ENCODE peak calls at places on chromosomes 5 and 9, in four cellular contexts. K, D, H and I are unnamed samples.

GRCh38 chr9:129382281-129383004 is 204.4 kb upstream of the IER5L start:
- DNase-seq in D (no peak), H (no peak), K (no peak), I (no peak)

GRCh38 chr5:120446068-120446492 is 18.0 kb upstream of the PRR16 start:
- DNase-seq in H (no peak), K (no peak), D (no peak), I (no peak)

GRCh38 chr5:128202320-128202719 is 118.8 kb downstream of the SLC12A2 start:
- DNase-seq in D (no peak), H (no peak), K (no peak), I (no peak)

GRCh38 chr5:177445052-177446016 is 1.3 kb upstream of the PRR7 start:
- DNase-seq in H (no peak), K (peak), D (no peak), I (no peak)

GRCh38 chr5:113451797-113452196 is 17.0 kb upstream of the TSSK1B start:
- DNase-seq in H (no peak), K (no peak), D (no peak), I (no peak)

GRCh38 chr9:22005700-22006605 is 3.2 kb downstream of the CDKN2B start:
- DNase-seq in K (peak), D (no peak), H (peak), I (peak)

GRCh38 chr5:115995351-115995750 is 33.1 kb downstream of the LVRN start:
- DNase-seq in H (no peak), D (no peak), K (no peak), I (no peak)

GRCh38 chr9:91187965-91188344 is 173.8 kb downstream of the AUH start:
- DNase-seq in K (no peak), D (peak), H (no peak), I (no peak)

GRCh38 chr9:111966851-111967250 is 70.2 kb downstream of the UGCG start:
- DNase-seq in K (no peak), D (no peak), H (no peak), I (no peak)

GRCh38 chr9:129177443-129177790 is 644 bp downstream of the IER5L start:
- DNase-seq in D (no peak), K (no peak), H (no peak), I (peak)

GRCh38 chr9:75803130-75803529 is 87.3 kb upstream of the PCSK5 start:
- DNase-seq in H (no peak), K (no peak), D (no peak), I (no peak)

GRCh38 chr5:160635046-160635445 is 213.4 kb downstream of the PTTG1 start:
- DNase-seq in D (no peak), H (no peak), K (no peak), I (no peak)

GRCh38 chr9:3903273-3903672 is 377.5 kb upstream of the RFX3 start:
- DNase-seq in D (no peak), H (no peak), K (no peak), I (no peak)

GRCh38 chr5:115435065-115435775 is 109.4 kb downstream of the FEM1C start:
- DNase-seq in H (no peak), K (no peak), D (no peak), I (no peak)

GRCh38 chr9:33155393-33155792 is 11.7 kb downstream of the B4GALT1 start:
- DNase-seq in H (no peak), D (no peak), K (no peak), I (no peak)

GRCh38 chr5:73339165-73339564 is 109.4 kb downstream of the FOXD1 start:
- DNase-seq in K (no peak), H (no peak), D (no peak), I (no peak)

GRCh38 chr5:78985407-78986223 is 505 bp upstream of the ARSB start:
- DNase-seq in K (peak), H (no peak), D (peak), I (no peak)

GRCh38 chr5:101160002-101160401 is 256.9 kb upstream of the ST8SIA4 start:
- DNase-seq in K (no peak), D (no peak), H (no peak), I (no peak)

GRCh38 chr9:87556821-87557220 is 59.2 kb downstream of the DAPK1 start:
- DNase-seq in K (peak), H (peak), D (no peak), I (no peak)

GRCh38 chr5:41722359-41722950 is 147.8 kb downstream of the OXCT1 start:
- DNase-seq in D (no peak), H (no peak), K (no peak), I (no peak)

GRCh38 chr5:102682102-102682647 is 72.9 kb upstream of the PAM start:
- DNase-seq in D (no peak), K (no peak), H (no peak), I (no peak)

GRCh38 chr9:93968451-93969327 is 13.5 kb upstream of the BARX1 start:
- DNase-seq in D (no peak), H (no peak), K (no peak), I (no peak)

GRCh38 chr9:135440620-135441019 is 39.0 kb upstream of the PPP1R26 start:
- DNase-seq in K (no peak), D (no peak), H (no peak), I (no peak)

GRCh38 chr5:52469420-52469819 is 318.3 kb upstream of the ITGA1 start:
- DNase-seq in D (no peak), H (no peak), K (no peak), I (no peak)

GRCh38 chr9:126827227-126827626 is 22.4 kb downstream of the ZBTB43 start:
- DNase-seq in K (no peak), H (no peak), D (no peak), I (no peak)

GRCh38 chr9:130939405-130939941 is 426 bp upstream of the FIBCD1 start:
- DNase-seq in H (no peak), K (no peak), D (no peak), I (no peak)

GRCh38 chr9:130938184-130938651 is 829 bp downstream of the FIBCD1 start:
- DNase-seq in H (no peak), K (no peak), D (no peak), I (no peak)

GRCh38 chr9:130940023-130940549 is 1.0 kb upstream of the FIBCD1 start:
- DNase-seq in H (no peak), D (no peak), K (no peak), I (no peak)

GRCh38 chr9:130937146-130938076 is 1.6 kb downstream of the FIBCD1 start:
- DNase-seq in H (no peak), D (no peak), K (no peak), I (no peak)

GRCh38 chr9:130938652-130939404 is at the start of gene FIBCD1:
- DNase-seq in K (peak), D (no peak), H (no peak), I (peak)
- TF ChIP-seq CTCF in K (peak), D (no peak), H (peak), I (peak)

DNA sequence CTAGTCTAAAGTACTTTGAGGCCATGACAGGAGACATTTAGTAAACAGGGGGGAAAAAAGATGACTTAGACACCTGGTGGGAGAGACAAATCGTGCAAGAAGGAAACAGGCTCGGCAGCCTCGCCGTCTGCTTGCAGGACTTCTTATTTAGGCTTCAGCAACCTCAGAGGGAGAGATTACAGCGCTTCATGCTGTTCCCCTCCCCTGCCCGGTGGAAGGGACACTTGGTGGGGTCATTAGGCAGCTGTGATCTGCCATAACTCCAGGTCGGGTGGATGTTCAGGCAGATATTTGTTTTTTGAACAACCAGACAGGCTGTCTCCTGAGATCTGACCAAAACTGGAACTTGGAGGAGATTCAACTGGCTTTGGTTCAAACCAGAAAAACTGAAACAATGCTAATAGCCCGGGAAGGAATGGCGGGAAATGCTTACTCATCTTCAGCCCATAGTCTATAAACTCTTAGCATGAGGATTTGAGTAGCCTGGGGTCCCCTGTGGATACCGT is 38.1 kb upstream of the CD180 start:
- DNase-seq in K (no peak), H (no peak), D (peak), I (no peak)
- TF ChIP-seq CTCF in K (no peak), H (no peak), D (no peak), I (no peak)

GRCh38 chr9:69811329-69811989 is 9.2 kb upstream of the CFAP95 start:
- DNase-seq in D (no peak), H (no peak), K (no peak), I (no peak)

GRCh38 chr9:69805962-69806633 is 14.5 kb upstream of the CFAP95 start:
- DNase-seq in D (no peak), K (no peak), H (no peak), I (no peak)

GRCh38 chr9:69806642-69807041 is 14.0 kb upstream of the CFAP95 start:
- DNase-seq in H (no peak), D (no peak), K (no peak), I (no peak)

GRCh38 chr9:69812068-69813000 is 8.3 kb upstream of the CFAP95 start:
- DNase-seq in D (no peak), K (no peak), H (no peak), I (no peak)

DNA sequence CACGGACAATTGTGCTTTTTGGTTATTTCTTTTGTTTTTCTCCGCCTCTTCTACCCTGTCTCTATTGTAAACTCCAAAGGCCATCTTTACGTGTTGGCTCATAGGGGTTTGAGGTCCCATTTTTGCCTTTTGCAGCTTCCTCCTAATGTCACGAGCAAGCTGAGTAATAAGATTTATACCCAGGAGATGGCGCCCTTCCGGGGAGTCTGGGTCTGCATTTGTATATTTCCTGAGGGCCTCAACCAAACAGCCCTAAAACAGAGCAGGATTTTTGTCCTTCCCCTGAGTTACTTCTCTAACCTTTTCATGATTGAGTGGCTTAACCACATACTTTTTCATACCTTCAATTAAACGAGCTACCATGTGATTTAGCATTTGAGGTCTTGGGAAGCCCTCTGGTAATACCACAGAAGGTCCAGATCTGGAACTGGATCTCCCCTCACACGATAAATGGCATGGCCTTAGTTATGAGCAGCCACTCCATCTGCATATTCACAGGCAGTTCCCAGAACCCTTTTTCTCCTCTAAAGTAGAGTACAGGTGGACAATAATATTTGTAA is 11.2 kb upstream of the CFAP95 start:
- DNase-seq in D (no peak), K (peak), H (no peak), I (peak)
- TF ChIP-seq CTCF in D (no peak), K (peak), H (peak), I (peak)

GRCh38 chr5:8865686-8866374 is 680.0 kb downstream of the SEMA5A start:
- DNase-seq in H (no peak), K (no peak), D (no peak), I (no peak)

GRCh38 chr5:8869932-8870331 is 675.9 kb downstream of the SEMA5A start:
- DNase-seq in K (no peak), H (no peak), D (no peak), I (no peak)

GRCh38 chr5:8861764-8862163 is 684.1 kb downstream of the SEMA5A start:
- DNase-seq in K (no peak), H (no peak), D (no peak), I (no peak)

DNA sequence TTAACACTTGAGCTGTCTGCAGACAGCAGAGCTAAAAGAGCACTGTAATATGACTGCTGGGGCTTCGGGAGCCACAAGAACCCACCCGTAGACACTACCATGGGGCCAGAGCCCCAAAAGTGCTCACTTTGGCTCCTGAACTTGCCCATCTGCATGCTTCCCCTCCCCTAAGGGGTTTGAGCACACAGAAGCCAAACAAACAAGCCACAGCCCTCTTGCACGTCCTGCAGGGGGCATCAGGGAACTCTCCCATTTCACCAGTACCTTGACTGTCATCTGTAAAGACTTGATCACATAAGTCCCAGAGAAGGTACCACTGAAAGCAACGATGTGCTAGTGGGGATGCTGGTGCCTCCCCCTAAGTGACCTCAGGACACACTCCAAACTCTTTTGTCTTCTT is 681.8 kb downstream of the SEMA5A start:
- DNase-seq in D (no peak), K (peak), H (no peak), I (peak)
- TF ChIP-seq CTCF in D (no peak), K (peak), H (peak), I (peak)

GRCh38 chr5:141354900-141355469 is at the start of gene PCDHGA4:
- DNase-seq in D (no peak), H (no peak), K (peak), I (no peak)
- TF ChIP-seq CTCF in D (no peak), H (peak), K (peak), I (peak)

DNA sequence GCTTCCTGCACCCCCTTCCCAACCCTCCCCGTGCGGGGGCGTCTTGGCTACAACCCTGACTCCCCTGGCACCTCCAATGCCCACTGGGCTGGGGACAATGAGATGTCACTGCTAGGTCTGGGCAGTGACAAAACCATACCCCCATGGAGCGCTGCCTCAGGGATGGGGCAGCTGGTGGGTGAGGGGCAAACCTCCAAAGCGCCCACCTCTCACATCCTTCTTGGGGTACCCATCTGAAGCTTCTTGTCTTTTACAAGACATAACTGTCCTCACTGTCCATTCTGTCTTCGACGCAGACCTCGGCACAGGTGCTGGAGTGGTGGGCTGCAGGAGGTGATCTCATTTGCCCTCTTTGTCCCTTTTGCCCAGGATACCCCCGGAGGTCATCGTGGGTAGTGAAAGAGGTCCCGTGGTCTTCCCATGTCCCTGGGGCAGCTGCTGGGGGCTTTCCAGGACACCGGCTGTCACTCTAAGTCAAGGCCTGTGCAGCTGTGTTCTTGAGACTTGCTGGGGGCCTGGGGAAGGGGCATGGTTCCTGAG is 27.8 kb upstream of the CSF1R start:
- DNase-seq in H (no peak), K (no peak), D (peak), I (no peak)
- TF ChIP-seq CTCF in H (no peak), K (no peak), D (no peak), I (peak)

DNA sequence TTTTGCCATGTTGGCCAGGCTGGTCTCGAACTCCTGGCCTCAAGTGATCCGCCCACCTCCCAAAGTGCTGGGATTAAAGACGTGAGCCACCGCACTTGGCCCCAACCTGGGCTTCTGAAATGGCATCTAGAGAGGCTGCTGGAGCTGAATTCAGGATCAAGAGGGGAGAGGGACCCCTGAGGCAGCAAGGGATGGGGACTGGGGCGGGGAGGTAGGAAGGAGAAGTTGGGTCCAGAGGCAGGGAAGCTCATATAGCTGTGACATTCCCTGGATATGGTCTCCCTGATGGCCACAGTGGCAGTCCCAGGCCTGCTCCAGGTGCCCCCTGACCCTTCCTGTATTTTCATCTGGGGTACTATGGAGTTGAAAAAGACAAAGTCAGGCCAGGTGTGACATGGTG is 12.1 kb downstream of the REEP2 start:
- DNase-seq in D (no peak), K (no peak), H (no peak), I (no peak)
- TF ChIP-seq CTCF in D (no peak), K (no peak), H (no peak), I (no peak)